ENCODE peak calls at places on chromosomes 16 and 17, in seven cellular contexts. N, I, Y, F, V, X and M are unnamed samples.

GRCh38 chr17:7114241-7114874 is at the start of gene ASGR2:
- DNase-seq in I (no peak), V (no peak), F (no peak), Y (no peak), N (no peak), X (no peak), M (no peak)

GRCh38 chr16:72324578-72324977 is 152.6 kb upstream of the PMFBP1 start:
- DNase-seq in N (no peak), V (no peak), I (no peak), F (no peak), X (no peak), Y (no peak), M (no peak)

GRCh38 chr16:51031598-51031997 is 119.5 kb downstream of the SALL1 start:
- DNase-seq in F (no peak), V (no peak), X (no peak), Y (no peak), I (no peak), N (no peak), M (no peak)

GRCh38 chr16:74923766-74924460 is 61.0 kb downstream of the WDR59 start:
- DNase-seq in Y (no peak), F (no peak), V (peak), I (no peak), N (no peak), X (no peak), M (no peak)

GRCh38 chr17:76273923-76274558 is 8.9 kb downstream of the UBALD2 start:
- DNase-seq in X (no peak), V (no peak), N (no peak), I (no peak), Y (no peak), F (no peak), M (no peak)

GRCh38 chr16:20897253-20897896 is 2.8 kb downstream of the DCUN1D3 start:
- DNase-seq in N (peak), I (no peak), Y (no peak), V (peak), X (no peak), F (no peak), M (no peak)

GRCh38 chr16:66588981-66589713 is 9.9 kb downstream of the CMTM2 start:
- DNase-seq in N (no peak), Y (peak), X (no peak), I (peak), V (peak), F (no peak), M (peak)

GRCh38 chr17:50259484-50260324 is 14.6 kb upstream of the TMEM92 start:
- DNase-seq in I (no peak), V (no peak), X (no peak), Y (no peak), N (no peak), F (no peak), M (peak)

GRCh38 chr17:82493517-82493840 is 26.1 kb upstream of the FOXK2 start:
- DNase-seq in F (no peak), Y (no peak), I (no peak), V (no peak), X (no peak), N (no peak), M (no peak)

GRCh38 chr16:649646-650045 is 481 bp downstream of the WDR90 start:
- DNase-seq in Y (no peak), N (no peak), I (peak), V (no peak), F (no peak), X (no peak), M (peak)

GRCh38 chr17:81419333-81419885 is 24.2 kb downstream of the BAHCC1 start:
- DNase-seq in I (no peak), F (peak), N (peak), V (peak), X (peak), Y (peak), M (no peak)

GRCh38 chr16:87680272-87680644 is 78.0 kb downstream of the JPH3 start:
- DNase-seq in I (no peak), V (no peak), Y (no peak), F (no peak), N (no peak), X (no peak), M (no peak)

GRCh38 chr16:12535535-12536411 is 267.9 kb downstream of the CPPED1 start:
- DNase-seq in Y (peak), X (peak), V (no peak), I (peak), N (no peak), F (no peak), M (peak)

GRCh38 chr17:32519769-32520701 is 33.2 kb downstream of the CDK5R1 start:
- DNase-seq in X (no peak), Y (peak), F (no peak), V (peak), I (peak), N (no peak), M (peak)

GRCh38 chr17:60729854-60730253 is 52.2 kb downstream of the BCAS3 start:
- DNase-seq in F (no peak), I (no peak), X (no peak), N (no peak), V (peak), Y (no peak), M (no peak)

GRCh38 chr16:57518922-57519321 is 17.4 kb downstream of the CCDC102A start:
- DNase-seq in I (no peak), Y (no peak), N (no peak), X (no peak), F (no peak), V (no peak), M (no peak)

GRCh38 chr17:82272495-82273326 is 789 bp downstream of the CSNK1D start:
- DNase-seq in V (no peak), I (peak), Y (peak), F (no peak), N (no peak), X (peak), M (peak)

GRCh38 chr17:80036715-80037477 is 454 bp downstream of the CCDC40 start:
- DNase-seq in N (peak), V (no peak), X (peak), Y (peak), F (no peak), I (peak), M (no peak)

GRCh38 chr17:49698005-49698404 is 9.8 kb downstream of the SLC35B1 start:
- DNase-seq in X (no peak), F (no peak), I (no peak), Y (no peak), N (peak), V (no peak), M (no peak)

GRCh38 chr16:10232757-10233156 is 50.5 kb upstream of the GRIN2A start:
- DNase-seq in F (no peak), N (no peak), Y (no peak), I (no peak), X (no peak), V (no peak), M (no peak)

GRCh38 chr16:682493-683395 is 1.4 kb downstream of the JMJD8 start:
- DNase-seq in Y (no peak), F (no peak), X (no peak), V (no peak), I (no peak), N (peak), M (no peak)

GRCh38 chr17:43324205-43324893 is 74.4 kb upstream of the ARL4D start:
- DNase-seq in F (no peak), I (peak), N (no peak), Y (peak), V (no peak), X (no peak), M (no peak)

GRCh38 chr16:84088695-84089395 is 27.9 kb downstream of the MBTPS1 start:
- DNase-seq in F (no peak), X (no peak), V (no peak), I (peak), N (no peak), Y (no peak), M (peak)